ENCODE peak calls at places on chromosomes 16 and 17, in four cellular contexts. R is esophagus squamous epithelium, K is substantia nigra, G is dorsolateral prefrontal cortex. Q is an unnamed sample.

GRCh38 chr17:40538019-40538935 is 27.0 kb downstream of the CCR7 start:
- DNase-seq in R (no peak), K (no peak), G (peak; percentile 58), Q (peak; percentile 13)

GRCh38 chr17:42387663-42388380 is 420 bp downstream of the STAT3 start:
- DNase-seq in G (peak; percentile 35), K (no peak), R (no peak), Q (peak; percentile 12)

GRCh38 chr17:51764387-51764971 is 394.0 kb downstream of the CA10 start:
- DNase-seq in R (no peak), G (peak; percentile 53), K (peak; percentile 2), Q (no peak)

GRCh38 chr16:88329726-88330700 is 52.7 kb upstream of the ZNF469 start:
- DNase-seq in G (no peak), K (no peak), R (no peak), Q (no peak)

GRCh38 chr16:27511657-27512056 is 38.1 kb downstream of the GTF3C1 start:
- DNase-seq in K (no peak), R (no peak), G (peak; percentile 41), Q (no peak)

GRCh38 chr16:65534121-65534528 is 412.3 kb upstream of the CDH11 start:
- DNase-seq in R (no peak), K (no peak), G (no peak), Q (no peak)

GRCh38 chr16:67456383-67457140 is 24.4 kb downstream of the ATP6V0D1 start:
- DNase-seq in K (no peak), G (peak; percentile 66), R (no peak), Q (peak; percentile 41)

GRCh38 chr16:20674684-20675487 is 22.6 kb downstream of the ACSM1 start:
- DNase-seq in K (no peak), R (no peak), G (no peak), Q (no peak)

GRCh38 chr17:44314524-44314868 is 6.1 kb downstream of the RUNDC3A start:
- DNase-seq in K (no peak), G (no peak), R (no peak), Q (no peak)

GRCh38 chr17:2292100-2292499 is 11.5 kb downstream of the SMG6 start:
- DNase-seq in R (no peak), G (no peak), K (no peak), Q (no peak)

GRCh38 chr17:37719866-37720265 is 25.0 kb downstream of the HNF1B start:
- DNase-seq in G (no peak), K (no peak), R (no peak), Q (no peak)

GRCh38 chr16:4452674-4453073 is 21.8 kb downstream of the NMRAL1 start:
- DNase-seq in K (no peak), R (no peak), G (no peak), Q (no peak)

GRCh38 chr16:4455081-4455480 is 19.3 kb downstream of the NMRAL1 start:
- DNase-seq in G (no peak), R (no peak), K (no peak), Q (no peak)

GRCh38 chr16:4450921-4451619 is 23.4 kb downstream of the NMRAL1 start:
- DNase-seq in G (no peak), R (no peak), K (no peak), Q (no peak)

GRCh38 chr16:4454618-4455017 is 19.8 kb downstream of the NMRAL1 start:
- DNase-seq in G (no peak), R (no peak), K (no peak), Q (no peak)

DNA sequence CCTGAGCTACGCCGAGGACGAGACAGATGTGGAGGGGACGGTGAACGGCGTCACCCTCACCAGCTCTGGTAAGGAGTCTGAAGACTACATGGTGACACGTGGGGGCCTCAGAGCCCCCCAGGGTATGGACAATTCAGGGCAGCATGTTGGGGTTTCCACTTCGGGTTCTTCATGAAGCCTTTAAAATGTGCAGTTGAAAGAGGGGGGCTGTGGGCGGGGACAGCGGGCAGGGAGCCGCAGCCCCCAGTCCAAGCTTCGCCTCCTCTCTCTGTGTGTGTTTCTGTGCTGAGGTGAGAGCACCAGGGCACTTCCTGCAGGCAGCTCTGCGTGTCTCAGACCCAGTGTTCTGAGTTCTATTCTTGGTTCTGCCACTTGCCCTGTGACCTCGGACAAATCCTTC is 24.0 kb downstream of the NMRAL1 start:
- DNase-seq in R (no peak), K (no peak), G (no peak), Q (no peak)
- H3K27ac ChIP-seq in R (no peak overlapping the region), K (no peak overlapping the region), G (no peak overlapping the region), Q (no peak overlapping the region)

GRCh38 chr16:80596507-80597207 is 55.9 kb downstream of the DYNLRB2 start:
- DNase-seq in K (no peak), R (no peak), G (no peak), Q (no peak)

GRCh38 chr16:80591071-80591935 is 50.5 kb downstream of the DYNLRB2 start:
- DNase-seq in R (no peak), K (no peak), G (no peak), Q (no peak)

GRCh38 chr16:80586476-80586875 is 45.7 kb downstream of the DYNLRB2 start:
- DNase-seq in K (no peak), G (no peak), R (no peak), Q (no peak)

GRCh38 chr16:80594756-80595155 is 54.0 kb downstream of the DYNLRB2 start:
- DNase-seq in G (no peak), R (no peak), K (no peak), Q (no peak)

GRCh38 chr16:80592273-80592672 is 51.5 kb downstream of the DYNLRB2 start:
- DNase-seq in G (no peak), K (no peak), R (no peak), Q (no peak)
- H3K27ac ChIP-seq in G (no peak overlapping the region), K (no peak overlapping the region), R (no peak overlapping the region), Q (no peak overlapping the region)

GRCh38 chr16:48383877-48384304 is 1.3 kb downstream of the SIAH1 start:
- DNase-seq in K (no peak), G (no peak), R (no peak), Q (no peak)
- H3K27ac ChIP-seq in K (peak overlapping the region; percentile 93), G (peak overlapping the region; percentile 97), R (peak overlapping the region; percentile 100), Q (peak overlapping the region; percentile 94)

GRCh38 chr17:58755577-58756245 is at the start of gene PPM1E:
- DNase-seq in R (no peak), G (peak; percentile 65), K (no peak), Q (peak; percentile 5)
- H3K27ac ChIP-seq in R (no peak within 1 kb of the TSS), G (peak within 1 kb of the TSS; percentile 64), K (peak within 1 kb of the TSS; percentile 30), Q (no peak within 1 kb of the TSS)

GRCh38 chr16:54746596-54746995 is 184.1 kb upstream of the IRX5 start:
- DNase-seq in R (no peak), G (no peak), K (no peak), Q (no peak)

GRCh38 chr16:54748611-54749190 is 182.0 kb upstream of the IRX5 start:
- DNase-seq in K (no peak), R (no peak), G (no peak), Q (no peak)

GRCh38 chr16:54744998-54745397 is 185.7 kb upstream of the IRX5 start:
- DNase-seq in G (no peak), R (no peak), K (no peak), Q (no peak)

DNA sequence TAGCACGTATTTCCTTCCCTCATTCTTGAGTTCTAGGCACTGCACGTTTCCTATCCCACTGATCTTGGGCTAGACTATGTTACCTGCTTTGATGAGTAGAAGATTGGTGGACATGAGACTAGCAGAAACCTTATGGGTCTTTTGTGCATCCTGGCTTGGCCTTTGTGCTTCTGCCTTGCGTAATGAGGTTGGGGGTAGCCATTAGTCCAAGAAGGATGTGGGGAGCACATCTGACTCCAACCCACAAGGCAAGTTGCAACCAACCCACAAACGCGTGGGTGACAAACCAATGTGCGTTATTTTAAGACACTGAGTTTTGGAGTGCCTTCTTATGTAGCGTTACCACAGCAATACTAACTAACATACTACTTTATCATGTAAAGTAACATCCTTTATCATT is 180.4 kb upstream of the IRX5 start:
- DNase-seq in G (no peak), K (no peak), R (no peak), Q (no peak)
- H3K27ac ChIP-seq in G (no peak overlapping the region), K (no peak overlapping the region), R (no peak overlapping the region), Q (no peak overlapping the region)

GRCh38 chr16:2191446-2191706 is 5.0 kb downstream of the CASKIN1 start:
- DNase-seq in R (no peak), K (no peak), G (no peak), Q (no peak)
- H3K27ac ChIP-seq in R (no peak overlapping the region), K (peak overlapping the region; percentile 17), G (peak overlapping the region; percentile 78), Q (peak overlapping the region; percentile 80)

GRCh38 chr17:20955437-20956323 is 87.1 kb downstream of the USP22 start:
- DNase-seq in R (no peak), G (no peak), K (no peak), Q (no peak)
- H3K27ac ChIP-seq in R (no peak overlapping the region), G (no peak overlapping the region), K (no peak overlapping the region), Q (no peak overlapping the region)